ENCODE peak calls at places on chromosome X, in six cellular contexts. V is activated CD8-positive, alpha-beta memory T cell treated with anti-CD3 and anti-CD28 coated beads, Interleukin-2, amount 50 U/mL, for 48 hours; L is GM13976; R is hippocampal formation; I is CD8-positive, alpha-beta memory T cell; E is activated T-cell treated with anti-CD3 and anti-CD28 coated beads, Interleukin-2, amount 50 U/mL, for 1 hour. S is an unnamed sample.

GRCh38 chrX:107894038-107894437 is 68.4 kb downstream of the MID2 start:
- DNase-seq in R (no peak), I (no peak), L (peak; percentile 43), V (no peak), E (no peak), S (peak; percentile 18)

GRCh38 chrX:10233173-10233572 is 76.4 kb downstream of the CLCN4 start:
- DNase-seq in V (no peak), R (no peak), E (no peak), L (no peak), I (no peak), S (peak; percentile 20)

GRCh38 chrX:132364313-132364712 is 124.5 kb downstream of the MBNL3 start:
- DNase-seq in L (no peak), E (no peak), R (no peak), V (no peak), I (no peak), S (no peak)

GRCh38 chrX:150416469-150416868 is 53.4 kb downstream of the MAMLD1 start:
- DNase-seq in I (no peak), R (no peak), E (no peak), V (no peak), L (no peak), S (no peak)

GRCh38 chrX:154307207-154307606 is 11.6 kb downstream of the TKTL1 start:
- DNase-seq in V (no peak), E (no peak), L (no peak), R (no peak), I (no peak), S (no peak)

GRCh38 chrX:153867671-153868070 is 18.3 kb downstream of the L1CAM start:
- DNase-seq in R (no peak), E (no peak), V (no peak), I (no peak), L (no peak), S (no peak)

GRCh38 chrX:68823413-68824151 is 5.2 kb upstream of the EFNB1 start:
- DNase-seq in V (no peak), E (peak; percentile 3), I (no peak), L (no peak), R (no peak), S (no peak)

GRCh38 chrX:52216541-52216940 is 31.9 kb downstream of the MAGED4 start:
- DNase-seq in R (no peak), V (no peak), L (no peak), E (no peak), I (no peak), S (no peak)

GRCh38 chrX:107836958-107837357 is 11.3 kb downstream of the MID2 start:
- DNase-seq in L (no peak), R (no peak), E (no peak), V (no peak), I (no peak), S (no peak)

S was measured in DMS 273 treated with DMSO at 0.1 percent for 48 hours.